ENCODE peak calls at places on chromosome 9, in five cellular contexts. One of them, this sample, is unnamed.

GRCh38 chr9:133103987-133104505 is 17.0 kb downstream of the RALGDS start:
- DNase-seq in H1: no peak
- DNase-seq in mesenchymal stem cell: no peak
- DNase-seq in H9: no peak
- DNase-seq in trophoblast cell: no peak
- DNase-seq in this sample: no peak

GRCh38 chr9:28624771-28625170 is 1051.5 kb upstream of the C9orf72 start:
- DNase-seq in H1: no peak
- DNase-seq in mesenchymal stem cell: no peak
- DNase-seq in H9: no peak
- DNase-seq in trophoblast cell: no peak
- DNase-seq in this sample: no peak

GRCh38 chr9:18396102-18396728 is 77.7 kb upstream of the ADAMTSL1 start:
- DNase-seq in H1: no peak
- DNase-seq in mesenchymal stem cell: no peak
- DNase-seq in H9: no peak
- DNase-seq in trophoblast cell: no peak
- DNase-seq in this sample: no peak

GRCh38 chr9:4116708-4117460 is 183.0 kb downstream of the GLIS3 start:
- DNase-seq in H1: no peak
- DNase-seq in mesenchymal stem cell: no peak
- DNase-seq in H9: no peak
- DNase-seq in trophoblast cell: no peak
- DNase-seq in this sample: no peak

GRCh38 chr9:83920469-83920941 is 727 bp downstream of the KIF27 start:
- DNase-seq in H1: no peak
- DNase-seq in mesenchymal stem cell: peak
- DNase-seq in H9: no peak
- DNase-seq in trophoblast cell: peak
- DNase-seq in this sample: no peak

GRCh38 chr9:106708147-106708838 is 154.7 kb upstream of the ZNF462 start:
- DNase-seq in H1: no peak
- DNase-seq in mesenchymal stem cell: peak
- DNase-seq in H9: no peak
- DNase-seq in trophoblast cell: no peak
- DNase-seq in this sample: no peak

GRCh38 chr9:116765009-116765408 is 77.9 kb downstream of the TRIM32 start:
- DNase-seq in H1: no peak
- DNase-seq in mesenchymal stem cell: no peak
- DNase-seq in H9: no peak
- DNase-seq in trophoblast cell: no peak
- DNase-seq in this sample: no peak

GRCh38 chr9:112699230-112699629 is 18.7 kb downstream of the INIP start:
- DNase-seq in H1: no peak
- DNase-seq in mesenchymal stem cell: no peak
- DNase-seq in H9: no peak
- DNase-seq in trophoblast cell: no peak
- DNase-seq in this sample: no peak

GRCh38 chr9:114397219-114397847 is 9.6 kb upstream of the AKNA start:
- DNase-seq in H1: no peak
- DNase-seq in mesenchymal stem cell: no peak
- DNase-seq in H9: no peak
- DNase-seq in trophoblast cell: no peak
- DNase-seq in this sample: no peak

GRCh38 chr9:13171261-13171660 is 108.2 kb downstream of the MPDZ start:
- DNase-seq in H1: no peak
- DNase-seq in mesenchymal stem cell: no peak
- DNase-seq in H9: no peak
- DNase-seq in trophoblast cell: no peak
- DNase-seq in this sample: no peak

GRCh38 chr9:124256517-124257069 is 1.2 kb upstream of the NEK6 start:
- DNase-seq in H1: no peak
- DNase-seq in mesenchymal stem cell: peak
- DNase-seq in H9: no peak
- DNase-seq in trophoblast cell: peak
- DNase-seq in this sample: no peak

GRCh38 chr9:112570731-112571167 is 84.1 kb downstream of the KIAA1958 start:
- DNase-seq in H1: no peak
- DNase-seq in mesenchymal stem cell: no peak
- DNase-seq in H9: no peak
- DNase-seq in trophoblast cell: no peak
- DNase-seq in this sample: no peak

GRCh38 chr9:86336058-86336457 is 18.2 kb downstream of the TUT7 start:
- DNase-seq in H1: no peak
- DNase-seq in mesenchymal stem cell: no peak
- DNase-seq in H9: no peak
- DNase-seq in trophoblast cell: no peak
- DNase-seq in this sample: no peak

GRCh38 chr9:133171161-133171955 is 7.6 kb upstream of the GBGT1 start:
- DNase-seq in H1: no peak
- DNase-seq in mesenchymal stem cell: no peak
- DNase-seq in H9: no peak
- DNase-seq in trophoblast cell: no peak
- DNase-seq in this sample: no peak

GRCh38 chr9:7185612-7186011 is 427.8 kb downstream of the KDM4C start:
- DNase-seq in H1: no peak
- DNase-seq in mesenchymal stem cell: peak
- DNase-seq in H9: peak
- DNase-seq in trophoblast cell: peak
- DNase-seq in this sample: no peak

GRCh38 chr9:7974335-7975005 is 174.9 kb upstream of the DMAC1 start:
- DNase-seq in H1: no peak
- DNase-seq in mesenchymal stem cell: no peak
- DNase-seq in H9: no peak
- DNase-seq in trophoblast cell: no peak
- DNase-seq in this sample: no peak

GRCh38 chr9:33843312-33843950 is 26.5 kb downstream of the UBE2R2 start:
- DNase-seq in H1: no peak
- DNase-seq in mesenchymal stem cell: no peak
- DNase-seq in H9: no peak
- DNase-seq in trophoblast cell: no peak
- DNase-seq in this sample: no peak

GRCh38 chr9:6219981-6220380 is 4.4 kb downstream of the IL33 start:
- DNase-seq in H1: no peak
- DNase-seq in mesenchymal stem cell: no peak
- DNase-seq in H9: no peak
- DNase-seq in trophoblast cell: no peak
- DNase-seq in this sample: no peak

GRCh38 chr9:7293091-7293490 is 506.5 kb downstream of the DMAC1 start:
- DNase-seq in H1: no peak
- DNase-seq in mesenchymal stem cell: no peak
- DNase-seq in H9: no peak
- DNase-seq in trophoblast cell: no peak
- DNase-seq in this sample: no peak

GRCh38 chr9:36836486-36836885 is 197.6 kb downstream of the PAX5 start:
- DNase-seq in H1: no peak
- DNase-seq in mesenchymal stem cell: no peak
- DNase-seq in H9: no peak
- DNase-seq in trophoblast cell: no peak
- DNase-seq in this sample: no peak

GRCh38 chr9:104802110-104802509 is 38.2 kb downstream of the NIPSNAP3B start:
- DNase-seq in H1: no peak
- DNase-seq in mesenchymal stem cell: no peak
- DNase-seq in H9: no peak
- DNase-seq in trophoblast cell: no peak
- DNase-seq in this sample: no peak

GRCh38 chr9:85505612-85506011 is 236.1 kb downstream of the AGTPBP1 start:
- DNase-seq in H1: no peak
- DNase-seq in mesenchymal stem cell: no peak
- DNase-seq in H9: no peak
- DNase-seq in trophoblast cell: no peak
- DNase-seq in this sample: no peak

GRCh38 chr9:36802171-36802920 is 229.7 kb downstream of the MELK start:
- DNase-seq in H1: no peak
- DNase-seq in mesenchymal stem cell: peak
- DNase-seq in H9: no peak
- DNase-seq in trophoblast cell: no peak
- DNase-seq in this sample: no peak

GRCh38 chr9:14846871-14847311 is 63.3 kb downstream of the FREM1 start:
- DNase-seq in H1: peak
- DNase-seq in mesenchymal stem cell: peak
- DNase-seq in H9: peak
- DNase-seq in trophoblast cell: peak
- DNase-seq in this sample: peak

GRCh38 chr9:26508897-26509296 is 383.7 kb downstream of the CAAP1 start:
- DNase-seq in H1: no peak
- DNase-seq in mesenchymal stem cell: no peak
- DNase-seq in H9: no peak
- DNase-seq in trophoblast cell: no peak
- DNase-seq in this sample: no peak
- H2BK12ac ChIP-seq in H1: no peak
- H2BK12ac ChIP-seq in mesenchymal stem cell: no peak
- H2BK12ac ChIP-seq in H9: no peak
- H2BK12ac ChIP-seq in trophoblast cell: no peak
- H2BK12ac ChIP-seq in this sample: no peak

GRCh38 chr9:134491856-134492255 is 149.7 kb upstream of the COL5A1 start:
- DNase-seq in H1: no peak
- DNase-seq in mesenchymal stem cell: no peak
- DNase-seq in H9: no peak
- DNase-seq in trophoblast cell: no peak
- DNase-seq in this sample: no peak
- H3K4me2 ChIP-seq in H1: no peak
- H3K4me2 ChIP-seq in mesenchymal stem cell: no peak
- H3K4me2 ChIP-seq in H9: no peak
- H3K4me2 ChIP-seq in trophoblast cell: no peak
- H3K4me2 ChIP-seq in this sample: no peak

DNA sequence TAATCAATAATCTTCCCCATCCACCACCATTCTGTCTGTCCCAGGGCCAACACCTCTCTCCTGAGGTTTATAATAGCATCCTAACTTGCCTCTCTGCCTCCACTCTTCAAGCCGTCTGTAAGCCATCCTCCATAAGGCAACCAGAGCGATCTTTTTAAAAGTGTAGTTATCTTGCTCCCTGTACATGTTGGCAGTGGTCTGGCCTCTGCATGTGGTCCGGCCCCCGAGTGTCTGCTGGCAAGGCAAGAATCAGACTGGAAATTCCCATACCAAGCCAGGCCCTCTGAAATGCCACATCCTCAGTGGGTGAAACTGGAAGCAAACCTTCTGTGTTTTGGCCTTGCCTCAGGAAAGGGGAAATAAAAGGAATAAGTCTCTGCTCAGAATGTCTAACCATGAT is 17.0 kb downstream of the TTLL11 start:
- DNase-seq in H1: no peak
- DNase-seq in mesenchymal stem cell: no peak
- DNase-seq in H9: no peak
- DNase-seq in trophoblast cell: no peak
- DNase-seq in this sample: no peak
- H2AK5ac ChIP-seq in H1: no peak
- H2AK5ac ChIP-seq in mesenchymal stem cell: no peak
- H2AK5ac ChIP-seq in H9: no peak
- H2AK5ac ChIP-seq in trophoblast cell: no peak
- H2AK5ac ChIP-seq in this sample: no peak

GRCh38 chr9:20379804-20380225 is 242.5 kb downstream of the MLLT3 start:
- DNase-seq in H1: no peak
- DNase-seq in mesenchymal stem cell: no peak
- DNase-seq in H9: no peak
- DNase-seq in trophoblast cell: no peak
- DNase-seq in this sample: no peak

GRCh38 chr9:20376042-20376441 is 246.3 kb downstream of the MLLT3 start:
- DNase-seq in H1: no peak
- DNase-seq in mesenchymal stem cell: no peak
- DNase-seq in H9: no peak
- DNase-seq in trophoblast cell: no peak
- DNase-seq in this sample: no peak

GRCh38 chr9:20376780-20377179 is 245.5 kb downstream of the MLLT3 start:
- DNase-seq in H1: no peak
- DNase-seq in mesenchymal stem cell: peak
- DNase-seq in H9: no peak
- DNase-seq in trophoblast cell: no peak
- DNase-seq in this sample: no peak

GRCh38 chr9:20380546-20380945 is 241.8 kb downstream of the MLLT3 start:
- DNase-seq in H1: no peak
- DNase-seq in mesenchymal stem cell: no peak
- DNase-seq in H9: no peak
- DNase-seq in trophoblast cell: no peak
- DNase-seq in this sample: no peak

DNA sequence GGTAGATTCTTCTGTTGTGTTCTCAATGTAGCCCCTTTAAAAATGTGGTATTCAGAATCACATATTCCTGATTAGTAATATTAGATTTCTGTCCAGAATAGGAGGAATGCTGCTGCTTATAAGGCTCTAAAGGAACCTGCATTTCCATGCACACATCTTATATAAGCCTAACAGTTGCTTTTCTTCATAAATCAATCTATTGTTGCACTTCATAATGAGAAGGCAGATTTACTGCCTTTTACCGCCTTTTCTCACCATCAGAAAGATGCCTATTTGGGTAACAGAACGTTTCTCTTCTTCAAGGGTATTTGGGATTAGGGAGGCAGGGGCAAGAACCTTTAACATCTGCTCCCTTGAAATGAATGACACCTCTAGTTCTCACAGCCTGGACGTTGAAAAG is 243.4 kb downstream of the MLLT3 start:
- DNase-seq in H1: no peak
- DNase-seq in mesenchymal stem cell: no peak
- DNase-seq in H9: no peak
- DNase-seq in trophoblast cell: no peak
- DNase-seq in this sample: no peak
- H2BK12ac ChIP-seq in H1: no peak
- H2BK12ac ChIP-seq in mesenchymal stem cell: no peak
- H2BK12ac ChIP-seq in H9: no peak
- H2BK12ac ChIP-seq in trophoblast cell: no peak
- H2BK12ac ChIP-seq in this sample: no peak

DNA sequence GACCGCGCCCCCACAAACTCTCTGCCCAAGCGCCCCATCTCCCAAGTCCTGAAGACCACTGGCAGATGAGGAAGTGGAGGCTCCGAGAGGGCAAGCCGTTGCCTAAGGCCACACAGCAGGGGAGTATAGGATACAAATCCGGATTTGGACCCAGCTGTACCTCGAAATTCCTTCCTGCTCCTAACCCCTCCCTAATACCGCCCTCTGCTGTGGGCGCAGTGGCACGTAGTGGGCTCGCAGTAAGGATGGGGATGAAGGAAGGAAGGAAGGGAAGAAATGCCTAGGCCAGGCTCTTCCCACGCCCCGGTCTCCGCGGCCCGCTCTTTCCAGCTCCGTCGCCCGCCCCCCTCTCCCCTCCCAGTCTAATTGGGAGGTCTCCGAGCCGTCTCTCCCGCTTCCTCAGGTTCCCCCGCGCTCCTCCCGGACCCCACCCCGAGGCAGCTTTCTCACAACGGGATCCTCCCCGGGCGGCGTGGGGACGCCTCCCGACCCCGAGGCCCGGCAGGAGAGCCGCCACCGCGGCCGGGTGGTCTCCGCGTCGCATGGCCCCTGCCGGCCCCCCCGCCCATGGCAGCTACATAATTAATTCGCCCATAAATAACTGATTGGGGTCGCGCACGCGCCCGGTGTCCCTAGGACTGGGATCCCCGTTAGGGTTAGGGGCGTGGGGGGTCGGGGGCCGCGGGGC is 138.9 kb downstream of the C9orf50 start:
- DNase-seq in H1: no peak
- DNase-seq in mesenchymal stem cell: peak
- DNase-seq in H9: no peak
- DNase-seq in trophoblast cell: no peak
- DNase-seq in this sample: no peak
- H3K4me2 ChIP-seq in H1: peak
- H3K4me2 ChIP-seq in mesenchymal stem cell: peak
- H3K4me2 ChIP-seq in H9: peak
- H3K4me2 ChIP-seq in trophoblast cell: peak
- H3K4me2 ChIP-seq in this sample: peak